ENCODE peak calls at places on chromosomes 7 and 10, in six cellular contexts. One of them, this sample, is unnamed.

GRCh38 chr7:5284304-5285281 is 1.9 kb downstream of the SLC29A4 start:
- DNase-seq in neural progenitor cell: peak
- DNase-seq in hepatocyte: peak
- DNase-seq in cardiac muscle cell: peak
- DNase-seq in heart right ventricle: peak
- DNase-seq in A549: peak
- DNase-seq in this sample: peak

GRCh38 chr7:105022458-105022857 is 8.5 kb downstream of the KMT2E start:
- DNase-seq in neural progenitor cell: no peak
- DNase-seq in hepatocyte: no peak
- DNase-seq in cardiac muscle cell: no peak
- DNase-seq in heart right ventricle: no peak
- DNase-seq in A549: no peak
- DNase-seq in this sample: no peak

GRCh38 chr7:8433477-8434289 is at the start of gene NXPH1:
- DNase-seq in neural progenitor cell: peak
- DNase-seq in hepatocyte: peak
- DNase-seq in cardiac muscle cell: peak
- DNase-seq in heart right ventricle: no peak
- DNase-seq in A549: no peak
- DNase-seq in this sample: no peak

GRCh38 chr10:103808784-103809183 is 46.6 kb downstream of the SH3PXD2A start:
- DNase-seq in neural progenitor cell: no peak
- DNase-seq in hepatocyte: no peak
- DNase-seq in cardiac muscle cell: no peak
- DNase-seq in heart right ventricle: no peak
- DNase-seq in A549: no peak
- DNase-seq in this sample: no peak

GRCh38 chr10:21579291-21579690 is 45.3 kb downstream of the MLLT10 start:
- DNase-seq in neural progenitor cell: no peak
- DNase-seq in hepatocyte: no peak
- DNase-seq in cardiac muscle cell: no peak
- DNase-seq in heart right ventricle: no peak
- DNase-seq in A549: no peak
- DNase-seq in this sample: no peak

GRCh38 chr10:36147529-36147928 is 505.4 kb upstream of the FZD8 start:
- DNase-seq in neural progenitor cell: no peak
- DNase-seq in hepatocyte: no peak
- DNase-seq in cardiac muscle cell: no peak
- DNase-seq in heart right ventricle: no peak
- DNase-seq in A549: no peak
- DNase-seq in this sample: no peak

GRCh38 chr7:87600130-87601124 is at the start of gene ABCB1:
- DNase-seq in neural progenitor cell: peak
- DNase-seq in hepatocyte: peak
- DNase-seq in cardiac muscle cell: peak
- DNase-seq in heart right ventricle: peak
- DNase-seq in A549: peak
- DNase-seq in this sample: peak

GRCh38 chr7:44959433-44959951 is 19.3 kb downstream of the MYO1G start:
- DNase-seq in neural progenitor cell: no peak
- DNase-seq in hepatocyte: no peak
- DNase-seq in cardiac muscle cell: no peak
- DNase-seq in heart right ventricle: no peak
- DNase-seq in A549: peak
- DNase-seq in this sample: no peak

GRCh38 chr10:63250032-63250431 is 116.9 kb downstream of the NRBF2 start:
- DNase-seq in neural progenitor cell: no peak
- DNase-seq in hepatocyte: no peak
- DNase-seq in cardiac muscle cell: no peak
- DNase-seq in heart right ventricle: no peak
- DNase-seq in A549: no peak
- DNase-seq in this sample: no peak

GRCh38 chr7:26944959-26945358 is 80.6 kb upstream of the SKAP2 start:
- DNase-seq in neural progenitor cell: no peak
- DNase-seq in hepatocyte: no peak
- DNase-seq in cardiac muscle cell: no peak
- DNase-seq in heart right ventricle: no peak
- DNase-seq in A549: no peak
- DNase-seq in this sample: no peak

GRCh38 chr7:21946228-21946709 is 570 bp upstream of the CDCA7L start:
- DNase-seq in neural progenitor cell: no peak
- DNase-seq in hepatocyte: no peak
- DNase-seq in cardiac muscle cell: no peak
- DNase-seq in heart right ventricle: no peak
- DNase-seq in A549: peak
- DNase-seq in this sample: peak

GRCh38 chr7:30778246-30779025 is 7.2 kb downstream of the MINDY4 start:
- DNase-seq in neural progenitor cell: no peak
- DNase-seq in hepatocyte: no peak
- DNase-seq in cardiac muscle cell: peak
- DNase-seq in heart right ventricle: no peak
- DNase-seq in A549: no peak
- DNase-seq in this sample: peak

GRCh38 chr7:39749717-39750116 is 126.3 kb downstream of the RALA start:
- DNase-seq in neural progenitor cell: no peak
- DNase-seq in hepatocyte: no peak
- DNase-seq in cardiac muscle cell: no peak
- DNase-seq in heart right ventricle: no peak
- DNase-seq in A549: no peak
- DNase-seq in this sample: no peak

GRCh38 chr7:137789215-137789899 is 57.4 kb downstream of the DGKI start:
- DNase-seq in neural progenitor cell: no peak
- DNase-seq in hepatocyte: no peak
- DNase-seq in cardiac muscle cell: no peak
- DNase-seq in heart right ventricle: no peak
- DNase-seq in A549: no peak
- DNase-seq in this sample: no peak

GRCh38 chr10:18164093-18164492 is 23.9 kb downstream of the CACNB2 start:
- DNase-seq in neural progenitor cell: no peak
- DNase-seq in hepatocyte: no peak
- DNase-seq in cardiac muscle cell: no peak
- DNase-seq in heart right ventricle: no peak
- DNase-seq in A549: no peak
- DNase-seq in this sample: no peak

GRCh38 chr10:105538933-105539332 is 897.8 kb downstream of the SORCS3 start:
- DNase-seq in neural progenitor cell: peak
- DNase-seq in hepatocyte: no peak
- DNase-seq in cardiac muscle cell: no peak
- DNase-seq in heart right ventricle: no peak
- DNase-seq in A549: no peak
- DNase-seq in this sample: no peak

GRCh38 chr10:52378124-52378523 is 64.0 kb downstream of the DKK1 start:
- DNase-seq in neural progenitor cell: no peak
- DNase-seq in hepatocyte: no peak
- DNase-seq in cardiac muscle cell: no peak
- DNase-seq in heart right ventricle: no peak
- DNase-seq in A549: no peak
- DNase-seq in this sample: no peak

GRCh38 chr10:102824695-102825094 is 12.5 kb downstream of the CYP17A1 start:
- DNase-seq in neural progenitor cell: no peak
- DNase-seq in hepatocyte: no peak
- DNase-seq in cardiac muscle cell: no peak
- DNase-seq in heart right ventricle: no peak
- DNase-seq in A549: no peak
- DNase-seq in this sample: no peak

GRCh38 chr10:34916368-34916767 is 101.3 kb upstream of the PARD3 start:
- DNase-seq in neural progenitor cell: no peak
- DNase-seq in hepatocyte: no peak
- DNase-seq in cardiac muscle cell: no peak
- DNase-seq in heart right ventricle: no peak
- DNase-seq in A549: no peak
- DNase-seq in this sample: no peak

GRCh38 chr7:66713687-66714086 is 26.8 kb upstream of the RABGEF1 start:
- DNase-seq in neural progenitor cell: no peak
- DNase-seq in hepatocyte: no peak
- DNase-seq in cardiac muscle cell: no peak
- DNase-seq in heart right ventricle: no peak
- DNase-seq in A549: no peak
- DNase-seq in this sample: no peak

GRCh38 chr7:94396044-94396443 is 1.3 kb downstream of the COL1A2 start:
- DNase-seq in neural progenitor cell: peak
- DNase-seq in hepatocyte: peak
- DNase-seq in cardiac muscle cell: no peak
- DNase-seq in heart right ventricle: no peak
- DNase-seq in A549: no peak
- DNase-seq in this sample: no peak

GRCh38 chr10:1938317-1938716 is 201.0 kb upstream of the ADARB2 start:
- DNase-seq in neural progenitor cell: no peak
- DNase-seq in hepatocyte: no peak
- DNase-seq in cardiac muscle cell: no peak
- DNase-seq in heart right ventricle: no peak
- DNase-seq in A549: no peak
- DNase-seq in this sample: no peak
- H3K27ac ChIP-seq in neural progenitor cell: no peak
- H3K27ac ChIP-seq in hepatocyte: no peak
- H3K27ac ChIP-seq in cardiac muscle cell: no peak
- H3K27ac ChIP-seq in heart right ventricle: no peak
- H3K27ac ChIP-seq in A549: no peak
- H3K27ac ChIP-seq in this sample: no peak

GRCh38 chr10:91220954-91221696 is 662 bp downstream of the PCGF5 start:
- DNase-seq in neural progenitor cell: peak
- DNase-seq in hepatocyte: no peak
- DNase-seq in cardiac muscle cell: peak
- DNase-seq in heart right ventricle: no peak
- DNase-seq in A549: peak
- DNase-seq in this sample: no peak

GRCh38 chr10:91215384-91215783 is 5.1 kb upstream of the PCGF5 start:
- DNase-seq in neural progenitor cell: no peak
- DNase-seq in hepatocyte: no peak
- DNase-seq in cardiac muscle cell: no peak
- DNase-seq in heart right ventricle: no peak
- DNase-seq in A549: no peak
- DNase-seq in this sample: no peak

GRCh38 chr10:91219371-91220193 is 881 bp upstream of the PCGF5 start:
- DNase-seq in neural progenitor cell: no peak
- DNase-seq in hepatocyte: peak
- DNase-seq in cardiac muscle cell: no peak
- DNase-seq in heart right ventricle: no peak
- DNase-seq in A549: no peak
- DNase-seq in this sample: no peak

GRCh38 chr10:91214906-91215305 is 5.6 kb upstream of the PCGF5 start:
- DNase-seq in neural progenitor cell: no peak
- DNase-seq in hepatocyte: no peak
- DNase-seq in cardiac muscle cell: no peak
- DNase-seq in heart right ventricle: no peak
- DNase-seq in A549: no peak
- DNase-seq in this sample: no peak

DNA sequence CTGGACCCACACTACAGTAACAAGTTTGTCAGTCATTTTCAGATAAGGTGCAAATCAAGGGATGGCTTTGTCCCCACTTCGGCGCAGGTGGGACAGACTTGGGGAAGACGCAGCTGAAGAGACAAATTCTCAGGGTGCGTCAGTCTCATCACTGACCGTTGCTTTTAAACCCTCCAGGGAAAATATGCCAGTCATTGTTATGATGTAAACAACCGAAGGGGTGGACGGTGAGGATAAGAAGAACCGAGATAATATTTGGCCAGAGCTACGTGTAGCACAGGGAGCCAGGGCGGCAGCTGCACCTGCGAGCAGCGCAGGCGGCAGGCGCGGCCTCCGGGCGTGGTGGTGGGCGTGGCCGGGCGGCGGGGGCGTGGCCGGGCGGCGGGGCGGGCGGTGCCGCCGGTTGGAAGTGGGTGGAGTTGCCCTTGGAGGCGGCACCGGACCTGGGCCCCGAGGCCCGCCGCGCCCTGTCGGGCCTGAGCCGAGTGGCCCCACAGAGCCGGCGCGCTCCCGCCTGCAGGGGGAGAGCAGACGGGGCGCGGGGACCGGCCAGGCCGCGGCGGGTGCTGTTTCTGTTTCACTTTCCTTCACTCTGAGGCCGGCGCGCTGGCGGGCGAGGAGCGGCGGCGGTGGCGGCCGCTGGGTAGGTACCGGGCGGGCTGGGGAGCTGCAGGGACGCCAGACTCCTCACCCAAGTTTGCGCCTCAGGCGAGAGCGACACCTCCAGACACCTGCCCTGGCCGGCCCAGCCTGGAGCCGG is at the start of gene PCGF5:
- DNase-seq in neural progenitor cell: peak
- DNase-seq in hepatocyte: peak
- DNase-seq in cardiac muscle cell: peak
- DNase-seq in heart right ventricle: peak
- DNase-seq in A549: peak
- DNase-seq in this sample: peak
- TF ChIP-seq CTCF in neural progenitor cell: peak
- TF ChIP-seq CTCF in hepatocyte: no peak
- TF ChIP-seq CTCF in cardiac muscle cell: peak
- TF ChIP-seq CTCF in heart right ventricle: peak
- TF ChIP-seq CTCF in A549: peak
- TF ChIP-seq CTCF in this sample: peak

GRCh38 chr7:156220078-156220605 is 407.9 kb upstream of the SHH start:
- DNase-seq in neural progenitor cell: no peak
- DNase-seq in hepatocyte: no peak
- DNase-seq in cardiac muscle cell: no peak
- DNase-seq in heart right ventricle: no peak
- DNase-seq in A549: no peak
- DNase-seq in this sample: peak

GRCh38 chr7:156220701-156221100 is 408.4 kb upstream of the SHH start:
- DNase-seq in neural progenitor cell: no peak
- DNase-seq in hepatocyte: no peak
- DNase-seq in cardiac muscle cell: no peak
- DNase-seq in heart right ventricle: no peak
- DNase-seq in A549: no peak
- DNase-seq in this sample: no peak

GRCh38 chr7:156218544-156219306 is 406.5 kb upstream of the SHH start:
- DNase-seq in neural progenitor cell: no peak
- DNase-seq in hepatocyte: no peak
- DNase-seq in cardiac muscle cell: no peak
- DNase-seq in heart right ventricle: no peak
- DNase-seq in A549: no peak
- DNase-seq in this sample: peak

GRCh38 chr7:156217803-156218202 is 405.5 kb upstream of the SHH start:
- DNase-seq in neural progenitor cell: no peak
- DNase-seq in hepatocyte: no peak
- DNase-seq in cardiac muscle cell: no peak
- DNase-seq in heart right ventricle: no peak
- DNase-seq in A549: no peak
- DNase-seq in this sample: no peak

GRCh38 chr7:156219307-156220077 is 407.2 kb upstream of the SHH start:
- DNase-seq in neural progenitor cell: no peak
- DNase-seq in hepatocyte: no peak
- DNase-seq in cardiac muscle cell: no peak
- DNase-seq in heart right ventricle: no peak
- DNase-seq in A549: no peak
- DNase-seq in this sample: peak
- H3K27ac ChIP-seq in neural progenitor cell: no peak
- H3K27ac ChIP-seq in hepatocyte: no peak
- H3K27ac ChIP-seq in cardiac muscle cell: no peak
- H3K27ac ChIP-seq in heart right ventricle: no peak
- H3K27ac ChIP-seq in A549: no peak
- H3K27ac ChIP-seq in this sample: no peak

DNA sequence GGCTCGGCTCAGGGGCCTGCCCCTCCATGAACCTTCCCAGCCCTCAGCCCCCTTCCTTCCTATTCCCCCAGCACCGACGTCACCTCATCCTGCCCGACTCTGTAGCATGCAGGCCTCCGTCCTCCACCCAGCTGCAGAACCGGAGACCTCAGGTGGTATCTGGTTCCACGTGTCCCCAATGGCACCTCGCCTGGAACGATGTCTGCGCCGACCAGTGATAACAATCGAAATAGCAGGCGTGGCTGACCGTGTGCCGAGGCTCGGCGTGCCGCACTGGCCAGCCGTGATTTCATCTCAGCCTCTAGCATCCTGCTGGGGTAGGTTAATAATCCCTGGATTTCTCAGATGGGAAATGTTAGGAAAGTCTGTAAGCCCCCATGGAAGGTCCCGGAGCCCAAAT is 171.7 kb downstream of the CUX1 start:
- DNase-seq in neural progenitor cell: no peak
- DNase-seq in hepatocyte: no peak
- DNase-seq in cardiac muscle cell: no peak
- DNase-seq in heart right ventricle: no peak
- DNase-seq in A549: no peak
- DNase-seq in this sample: no peak
- TF ChIP-seq CTCF in neural progenitor cell: no peak
- TF ChIP-seq CTCF in hepatocyte: no peak
- TF ChIP-seq CTCF in cardiac muscle cell: no peak
- TF ChIP-seq CTCF in heart right ventricle: no peak
- TF ChIP-seq CTCF in A549: no peak
- TF ChIP-seq CTCF in this sample: no peak

This sample was measured in upper lobe of left lung.